ENCODE peak calls at places on chromosomes 2 and 18, in nine cellular contexts. J is Panc1, Q is RWPE1, B is upper lobe of right lung, T is keratinocyte, U is GM23338, E is kidney, I is stomach, Y is aorta. Z is an unnamed sample.

GRCh38 chr18:28588884-28589549 is 412.1 kb upstream of the CDH2 start:
- DNase-seq in U (no peak), Y (no peak), E (no peak), I (no peak), Q (no peak), T (no peak), J (no peak), B (no peak), Z (no peak)

GRCh38 chr18:43001821-43002220 is 113.7 kb downstream of the RIT2 start:
- DNase-seq in T (no peak), U (no peak), E (no peak), Q (no peak), I (no peak), B (no peak), J (no peak), Y (no peak), Z (no peak)

GRCh38 chr2:230891108-230891507 is 26.4 kb downstream of the ITM2C start:
- DNase-seq in U (no peak), T (no peak), Q (no peak), Y (no peak), I (no peak), E (peak), J (no peak), B (peak), Z (no peak)

GRCh38 chr18:10055125-10055750 is 141.4 kb downstream of the VAPA start:
- DNase-seq in J (no peak), I (no peak), B (no peak), T (no peak), U (no peak), Y (no peak), Q (no peak), E (no peak), Z (no peak)

GRCh38 chr2:239910851-239911629 is 114.1 kb downstream of the NDUFA10 start:
- DNase-seq in B (no peak), U (no peak), I (no peak), J (no peak), T (no peak), Q (no peak), Y (peak), E (no peak), Z (no peak)

GRCh38 chr2:39648574-39648973 is 17.1 kb upstream of the TMEM178A start:
- DNase-seq in T (no peak), I (no peak), Y (no peak), Q (no peak), U (no peak), E (no peak), B (no peak), J (no peak), Z (no peak)

GRCh38 chr2:133756833-133757232 is 188.6 kb upstream of the NCKAP5 start:
- DNase-seq in E (no peak), T (no peak), B (no peak), Y (no peak), U (no peak), J (no peak), Q (no peak), I (no peak), Z (no peak)

GRCh38 chr2:237097911-237098702 is 12.4 kb downstream of the COPS8 start:
- DNase-seq in B (no peak), J (peak), U (no peak), E (no peak), Y (no peak), I (no peak), Q (peak), T (peak), Z (peak)

GRCh38 chr18:13799396-13799795 is 24.6 kb upstream of the MC5R start:
- DNase-seq in T (no peak), U (no peak), J (no peak), E (no peak), Q (no peak), Y (no peak), B (no peak), I (no peak), Z (no peak)

GRCh38 chr2:147161746-147162145 is 683.1 kb upstream of the ACVR2A start:
- DNase-seq in E (no peak), Q (no peak), I (no peak), T (no peak), B (no peak), Y (no peak), U (no peak), J (no peak), Z (no peak)

GRCh38 chr2:159555651-159556392 is 60.5 kb downstream of the BAZ2B start:
- DNase-seq in I (no peak), Y (no peak), E (no peak), U (no peak), T (no peak), J (no peak), Q (no peak), B (no peak), Z (no peak)

GRCh38 chr2:230721712-230722111 is 9.1 kb downstream of the CAB39 start:
- DNase-seq in T (no peak), U (peak), E (no peak), Q (no peak), I (no peak), B (no peak), J (no peak), Y (no peak), Z (no peak)

GRCh38 chr2:203379156-203379555 is 51.0 kb downstream of the ABI2 start:
- DNase-seq in J (no peak), I (no peak), E (no peak), Q (no peak), T (no peak), B (no peak), U (no peak), Y (no peak), Z (no peak)

GRCh38 chr2:70002241-70002896 is 40.9 kb upstream of the ASPRV1 start:
- DNase-seq in B (no peak), T (no peak), J (no peak), U (no peak), Y (no peak), I (peak), E (peak), Q (no peak), Z (no peak)

GRCh38 chr2:171150694-171151285 is 9.9 kb downstream of the TLK1 start:
- DNase-seq in B (no peak), Q (no peak), U (no peak), J (no peak), E (no peak), T (no peak), I (no peak), Y (no peak), Z (no peak)

GRCh38 chr2:191321861-191322662 is 76.9 kb downstream of the MYO1B start:
- DNase-seq in E (no peak), J (no peak), U (peak), Y (no peak), I (no peak), Q (no peak), T (no peak), B (no peak), Z (no peak)

GRCh38 chr2:48341556-48342133 is 188.3 kb upstream of the STON1 start:
- DNase-seq in J (no peak), T (no peak), I (no peak), U (no peak), B (no peak), Q (no peak), Y (no peak), E (no peak), Z (no peak)

GRCh38 chr2:129619471-129619870 is 360.0 kb upstream of the RAB6C start:
- DNase-seq in T (no peak), E (no peak), J (no peak), I (no peak), Q (no peak), U (peak), Y (no peak), B (no peak), Z (no peak)

GRCh38 chr2:197500503-197501179 is 462 bp downstream of the HSPE1 start:
- DNase-seq in U (no peak), J (no peak), Y (no peak), I (no peak), T (no peak), Q (peak), B (no peak), E (no peak), Z (no peak)

GRCh38 chr2:200814276-200814815 is 2.6 kb downstream of the BZW1 start:
- DNase-seq in B (no peak), J (no peak), Q (no peak), I (no peak), E (no peak), T (no peak), U (no peak), Y (no peak), Z (no peak)

GRCh38 chr18:49360582-49360981 is 99.9 kb downstream of the DYM start:
- DNase-seq in T (no peak), U (no peak), I (no peak), Y (no peak), B (no peak), Q (no peak), E (no peak), J (no peak), Z (no peak)

GRCh38 chr2:166573393-166573792 is 79.3 kb upstream of the SCN7A start:
- DNase-seq in E (no peak), Q (no peak), J (peak), B (no peak), Y (no peak), U (peak), I (no peak), T (no peak), Z (no peak)

GRCh38 chr2:203470371-203470770 is 64.7 kb downstream of the RAPH1 start:
- DNase-seq in B (no peak), Q (no peak), Y (no peak), T (no peak), I (peak), E (no peak), U (peak), J (no peak), Z (no peak)

GRCh38 chr2:236769981-236770671 is 200.5 kb downstream of the ACKR3 start:
- DNase-seq in U (no peak), B (no peak), J (peak), E (no peak), Y (no peak), I (no peak), Q (peak), T (peak), Z (peak)

GRCh38 chr2:74502720-74503505 is 3.5 kb upstream of the LBX2 start:
- DNase-seq in J (no peak), U (peak), Q (peak), E (peak), B (peak), I (peak), Y (peak), T (no peak), Z (peak)

GRCh38 chr18:36212301-36212977 is 25.1 kb downstream of the MOCOS start:
- DNase-seq in T (no peak), B (no peak), Q (no peak), Y (peak), E (no peak), J (no peak), I (no peak), U (no peak), Z (no peak)

GRCh38 chr2:198953328-198953727 is 504.4 kb downstream of the SATB2 start:
- DNase-seq in B (no peak), Y (no peak), U (no peak), Q (no peak), I (no peak), J (no peak), E (no peak), T (no peak), Z (no peak)

GRCh38 chr18:7567487-7568425 is 640 bp downstream of the PTPRM start:
- DNase-seq in U (peak), B (peak), T (no peak), J (no peak), E (peak), Y (peak), Q (peak), I (peak), Z (no peak)

DNA sequence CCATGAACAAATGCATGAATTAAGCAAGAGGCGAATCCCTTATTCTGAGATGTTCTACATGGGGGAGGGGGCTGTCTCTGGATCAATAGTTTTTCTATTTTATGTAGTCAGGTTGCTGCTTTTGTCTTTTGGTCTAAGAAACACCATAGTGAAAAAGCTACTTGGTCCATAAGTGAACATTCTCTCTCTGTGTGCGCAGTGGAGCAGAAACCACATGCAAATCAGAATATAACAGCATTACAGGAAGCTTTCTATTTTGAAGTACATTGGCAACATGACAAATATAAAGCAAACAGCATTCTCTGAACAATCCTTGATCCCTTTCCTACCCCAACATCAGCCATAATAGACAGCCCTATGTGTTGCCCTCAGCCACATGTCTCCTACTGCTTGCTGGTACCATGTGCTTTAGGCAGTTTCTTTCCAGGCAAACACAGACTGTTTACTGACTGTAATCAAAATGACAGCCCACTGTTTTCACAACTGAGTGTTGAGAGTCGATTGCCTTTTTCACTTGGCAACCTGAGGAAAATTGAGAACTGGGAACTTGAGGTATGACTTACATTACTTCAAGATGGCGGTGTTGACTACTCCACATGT is 10.6 kb downstream of the SCN3A start:
- DNase-seq in E (no peak), U (no peak), Q (no peak), J (no peak), Y (no peak), I (no peak), B (no peak), T (no peak), Z (no peak)
- H3K27ac ChIP-seq in E (no peak), U (no peak), Q (no peak), J (no peak), Y (no peak), I (no peak), B (no peak), T (no peak), Z (no peak)

GRCh38 chr2:152499411-152499810 is 164.4 kb downstream of the FMNL2 start:
- DNase-seq in I (no peak), Y (no peak), Q (no peak), J (no peak), T (no peak), B (no peak), E (no peak), U (no peak), Z (no peak)

GRCh38 chr2:152499921-152500320 is 164.9 kb downstream of the FMNL2 start:
- DNase-seq in Y (no peak), Q (no peak), T (no peak), U (no peak), E (no peak), I (no peak), J (no peak), B (no peak), Z (no peak)

GRCh38 chr2:152500336-152500735 is 165.4 kb downstream of the FMNL2 start:
- DNase-seq in E (no peak), T (no peak), B (no peak), U (peak), J (no peak), I (no peak), Q (no peak), Y (no peak), Z (no peak)

GRCh38 chr2:152500777-152501176 is 165.8 kb downstream of the FMNL2 start:
- DNase-seq in Q (no peak), B (no peak), Y (no peak), I (no peak), T (no peak), U (no peak), E (no peak), J (no peak), Z (no peak)

DNA sequence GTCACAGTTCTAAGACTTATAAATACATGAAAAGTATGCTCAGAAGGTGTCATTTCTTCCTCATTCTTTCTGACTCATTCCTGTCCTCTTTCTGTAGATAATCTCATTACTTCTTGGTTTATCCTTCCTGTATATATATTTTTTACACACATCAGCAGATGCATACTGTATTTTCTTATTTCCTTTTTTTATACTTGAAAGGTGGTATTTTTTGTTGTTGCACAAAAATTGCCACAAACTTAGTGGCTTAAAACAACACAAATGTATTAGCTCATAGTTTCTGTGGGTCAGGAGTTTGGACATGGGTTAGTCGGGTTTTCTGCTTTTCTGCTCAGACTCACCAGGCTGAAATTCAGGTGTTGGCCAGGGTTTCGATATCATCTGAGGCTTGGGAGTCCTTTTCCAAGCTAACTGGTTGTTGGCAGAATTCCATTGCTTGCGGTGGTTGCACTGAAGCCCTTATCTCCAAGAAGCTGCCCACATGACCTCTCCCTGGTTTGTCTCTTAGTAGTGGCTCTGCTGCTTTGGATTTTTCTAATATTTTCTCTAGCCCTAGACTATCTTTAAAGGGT is 162.6 kb downstream of the FMNL2 start:
- DNase-seq in T (no peak), I (peak), B (no peak), E (no peak), J (no peak), U (no peak), Y (no peak), Q (no peak), Z (peak)
- H3K27ac ChIP-seq in T (no peak), I (no peak), B (no peak), E (no peak), J (peak), U (no peak), Y (no peak), Q (no peak), Z (peak)

GRCh38 chr2:61854435-61855177 is 746 bp upstream of the FAM161A start:
- DNase-seq in U (peak), Y (peak), J (peak), T (peak), Q (peak), I (peak), B (peak), E (peak), Z (peak)

GRCh38 chr2:61855178-61855523 is 1.3 kb upstream of the FAM161A start:
- DNase-seq in B (no peak), I (peak), Q (no peak), U (no peak), T (no peak), J (no peak), Y (peak), E (no peak), Z (no peak)

GRCh38 chr2:61853848-61854434 is at the start of gene FAM161A:
- DNase-seq in J (peak), T (no peak), U (peak), B (peak), E (peak), Y (peak), Q (peak), I (peak), Z (no peak)

GRCh38 chr2:61853086-61853847 is 593 bp downstream of the FAM161A start:
- DNase-seq in T (no peak), Y (no peak), B (peak), I (peak), E (no peak), J (no peak), Q (peak), U (peak), Z (no peak)
- H3K27ac ChIP-seq in T (peak), Y (no peak), B (peak), I (peak), E (peak), J (peak), Q (peak), U (peak), Z (peak)

DNA sequence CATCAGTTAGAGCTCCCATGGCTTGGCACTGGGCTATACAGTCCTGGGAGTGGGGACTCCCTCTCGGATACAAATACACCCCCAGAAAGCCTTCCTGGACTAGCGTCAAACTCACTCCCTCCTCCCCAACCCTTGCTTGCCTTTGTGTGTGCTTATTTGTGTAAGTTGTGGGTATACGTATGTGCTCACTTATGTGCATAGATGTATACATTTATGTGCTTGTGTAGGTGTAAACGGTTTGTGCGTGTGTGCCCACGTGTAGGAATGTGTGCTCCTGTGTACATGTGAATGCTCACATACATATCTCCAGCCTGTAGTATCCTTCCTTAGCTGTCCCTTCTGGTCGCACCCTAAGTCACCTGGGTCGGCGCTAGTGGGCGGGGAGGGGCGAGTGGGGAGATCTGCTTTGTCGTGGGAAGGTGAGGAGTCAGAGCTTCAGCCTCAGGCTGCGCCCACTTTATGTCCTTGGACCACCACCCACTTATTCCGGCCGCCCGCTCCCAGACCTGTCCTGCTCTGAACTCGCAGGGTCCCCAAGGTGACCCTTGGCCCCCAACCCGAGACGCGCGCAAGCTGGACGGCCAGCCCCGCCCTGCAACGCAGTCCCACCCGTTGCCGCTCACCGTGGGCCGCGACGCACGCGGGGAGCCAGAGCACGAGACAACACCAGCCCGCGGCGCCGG is 427 bp downstream of the PRADC1 start:
- DNase-seq in J (no peak), Y (no peak), U (no peak), T (no peak), E (no peak), I (no peak), B (no peak), Q (no peak), Z (no peak)
- H3K27ac ChIP-seq in J (peak), Y (no peak), U (no peak), T (peak), E (peak), I (peak), B (peak), Q (peak), Z (no peak)

DNA sequence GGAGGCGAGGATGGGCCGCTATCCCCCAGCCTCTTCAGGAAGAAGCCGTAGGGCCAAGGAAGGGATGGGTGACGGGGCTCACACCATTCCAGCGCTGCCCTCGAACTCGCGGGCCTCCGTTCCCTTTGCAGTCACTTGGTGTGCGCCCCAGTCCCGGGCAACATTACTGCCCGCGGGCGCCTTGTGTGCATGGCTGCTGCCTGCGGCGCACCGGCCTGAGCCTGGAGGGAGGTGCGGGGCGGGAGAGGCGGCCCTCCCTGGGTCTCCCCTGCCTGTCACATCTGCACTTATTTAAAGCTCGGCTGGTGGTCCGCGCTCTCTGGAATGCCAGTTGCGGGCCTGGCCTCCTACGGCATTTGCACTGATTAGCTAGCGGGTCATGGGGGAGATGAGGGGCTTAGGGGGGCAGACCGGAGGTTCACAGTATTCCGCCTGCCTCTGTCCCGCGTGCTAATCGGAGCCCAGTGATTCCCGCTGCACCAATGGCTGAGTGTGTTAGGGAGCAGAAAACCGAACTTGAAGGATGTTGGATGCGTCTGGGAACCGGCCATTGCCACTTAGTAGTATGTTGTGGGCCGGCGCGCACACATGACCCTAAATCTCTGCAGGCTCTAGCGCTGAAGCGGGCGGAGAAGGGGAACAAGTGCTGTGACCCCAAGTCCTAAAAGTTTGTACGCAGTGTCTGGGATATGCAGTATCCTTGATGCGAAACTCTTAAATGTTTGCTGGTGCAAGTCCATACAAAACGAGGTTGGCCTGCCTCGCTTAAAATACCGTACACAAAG is 161.1 kb upstream of the SIX2 start:
- DNase-seq in I (no peak), Y (no peak), B (no peak), E (no peak), U (peak), J (no peak), T (no peak), Q (no peak), Z (no peak)
- H3K27ac ChIP-seq in I (no peak), Y (no peak), B (no peak), E (no peak), U (no peak), J (no peak), T (no peak), Q (peak), Z (no peak)